ENCODE peak calls at places on chromosomes 12 and 14, in five cellular contexts. E is GM06990, H is left ventricle myocardium superior, T is SW 1271, U is NAMALWA. B is an unnamed sample.

GRCh38 chr12:62537544-62537943 is 70.9 kb downstream of the MON2 start:
- DNase-seq in E (no peak), H (no peak), T (peak; percentile 58), U (no peak), B (no peak)

GRCh38 chr12:103177624-103178023 is 220.2 kb downstream of the ASCL1 start:
- DNase-seq in E (no peak), H (no peak), T (no peak), U (no peak), B (no peak)

GRCh38 chr12:51721281-51721940 is 127.1 kb downstream of the FIGNL2 start:
- DNase-seq in E (peak; percentile 13), H (peak; percentile 60), T (no peak), U (no peak), B (no peak)

GRCh38 chr12:117100251-117100650 is 1.0 kb upstream of the TESC start:
- DNase-seq in E (no peak), H (no peak), T (no peak), U (peak; percentile 15), B (no peak)

GRCh38 chr12:62834406-62834805 is 100.5 kb downstream of the PPM1H start:
- DNase-seq in E (no peak), H (peak; percentile 68), T (no peak), U (no peak), B (no peak)

GRCh38 chr12:90682398-90682797 is 272.6 kb downstream of the CCER1 start:
- DNase-seq in E (no peak), H (no peak), T (no peak), U (no peak), B (no peak)

GRCh38 chr12:55927588-55928502 is at the start of gene PYM1:
- DNase-seq in E (peak; percentile 85), H (peak; percentile 82), T (peak; percentile 84), U (peak; percentile 92), B (peak; percentile 91)

GRCh38 chr12:45914090-45914489 is 76.3 kb downstream of the SCAF11 start:
- DNase-seq in E (no peak), H (no peak), T (peak; percentile 42), U (peak; percentile 69), B (no peak)

GRCh38 chr12:48997719-48998496 is 1.3 kb downstream of the DDN start:
- DNase-seq in E (peak; percentile 87), H (peak; percentile 45), T (no peak), U (peak; percentile 69), B (no peak)

GRCh38 chr12:95723693-95724384 is 66.7 kb downstream of the NTN4 start:
- DNase-seq in E (no peak), H (no peak), T (no peak), U (peak; percentile 49), B (no peak)

GRCh38 chr14:76919431-76919810 is 93.2 kb downstream of the LRRC74A start:
- DNase-seq in E (no peak), H (no peak), T (no peak), U (no peak), B (no peak)

GRCh38 chr12:99977550-99977949 is 7.2 kb downstream of the ANKS1B start:
- DNase-seq in E (no peak), H (no peak), T (no peak), U (no peak), B (no peak)

GRCh38 chr12:117968826-117969659 is at the start of gene KSR2:
- DNase-seq in E (peak; percentile 79), H (no peak), T (peak; percentile 27), U (peak; percentile 41), B (peak; percentile 19)

GRCh38 chr14:24171422-24172260 is at the start of gene REC8:
- DNase-seq in E (peak; percentile 95), H (peak; percentile 73), T (no peak), U (peak; percentile 98), B (peak; percentile 80)

GRCh38 chr12:11202811-11203210 is 16.1 kb upstream of the TAS2R42 start:
- DNase-seq in E (no peak), H (no peak), T (no peak), U (no peak), B (no peak)

GRCh38 chr12:93847517-93848452 is 170.6 kb downstream of the CRADD start:
- DNase-seq in E (peak; percentile 83), H (no peak), T (no peak), U (peak; percentile 85), B (peak; percentile 80)

GRCh38 chr14:70888681-70889175 is 18.5 kb upstream of the PCNX1 start:
- DNase-seq in E (no peak), H (no peak), T (no peak), U (no peak), B (no peak)

GRCh38 chr12:53279888-53280498 is 11.9 kb downstream of the ESPL1 start:
- DNase-seq in E (no peak), H (no peak), T (no peak), U (no peak), B (no peak)

GRCh38 chr14:65432361-65432948 is 19.9 kb downstream of the FUT8 start:
- DNase-seq in E (no peak), H (no peak), T (no peak), U (no peak), B (no peak)

GRCh38 chr12:102824218-102824835 is 92.7 kb downstream of the PAH start:
- DNase-seq in E (peak; percentile 20), H (peak; percentile 40), T (no peak), U (no peak), B (no peak)

GRCh38 chr12:129101404-129101803 is 248.1 kb downstream of the GLT1D1 start:
- DNase-seq in E (no peak), H (no peak), T (no peak), U (no peak), B (no peak)

GRCh38 chr14:105497671-105498429 is 6.8 kb downstream of the TEDC1 start:
- DNase-seq in E (peak; percentile 18), H (peak; percentile 19), T (no peak), U (no peak), B (no peak)

GRCh38 chr12:110966081-110966760 is 45.8 kb upstream of the MYL2 start:
- DNase-seq in E (no peak), H (no peak), T (no peak), U (no peak), B (no peak)

GRCh38 chr14:49865431-49865859 is 12.9 kb upstream of the NEMF start:
- DNase-seq in E (peak; percentile 39), H (peak; percentile 87), T (peak; percentile 73), U (peak; percentile 76), B (no peak)

GRCh38 chr12:1808798-1809480 is 11.4 kb upstream of the LRTM2 start:
- DNase-seq in E (no peak), H (peak; percentile 11), T (no peak), U (no peak), B (no peak)

GRCh38 chr14:81523016-81523415 is 10.6 kb downstream of the SEL1L start:
- DNase-seq in E (no peak), H (no peak), T (no peak), U (no peak), B (no peak)

GRCh38 chr12:79020106-79020505 is 155.5 kb downstream of the SYT1 start:
- DNase-seq in E (no peak), H (no peak), T (peak; percentile 2), U (no peak), B (no peak)

GRCh38 chr14:31025335-31026075 is at the start of gene AP4S1:
- DNase-seq in E (peak; percentile 63), H (peak; percentile 65), T (peak; percentile 62), U (peak; percentile 66), B (no peak)

GRCh38 chr14:67510836-67511235 is 22.3 kb upstream of the PLEKHH1 start:
- DNase-seq in E (no peak), H (no peak), T (no peak), U (no peak), B (no peak)

GRCh38 chr14:94115068-94115591 is 4.6 kb downstream of the IFI27 start:
- DNase-seq in E (no peak), H (no peak), T (no peak), U (no peak), B (no peak)

GRCh38 chr14:59093889-59094288 is 94.6 kb upstream of the DAAM1 start:
- DNase-seq in E (no peak), H (no peak), T (no peak), U (no peak), B (no peak)

GRCh38 chr12:112705037-112705632 is 86.4 kb upstream of the RPH3A start:
- DNase-seq in E (no peak), H (no peak), T (peak; percentile 26), U (no peak), B (no peak)

GRCh38 chr14:42911642-42912041 is 1305.0 kb downstream of the LRFN5 start:
- DNase-seq in E (no peak), H (no peak), T (peak; percentile 2), U (peak; percentile 0), B (no peak)

GRCh38 chr12:67966560-67966959 is 22.7 kb upstream of the IFNG-AS1 start:
- DNase-seq in E (no peak), H (no peak), T (no peak), U (peak; percentile 7), B (no peak)

GRCh38 chr12:25694072-25694471 is 141.0 kb upstream of the LMNTD1 start:
- DNase-seq in E (no peak), H (no peak), T (peak; percentile 48), U (no peak), B (no peak)

GRCh38 chr12:48972213-48973021 is 882 bp upstream of the WNT10B start:
- DNase-seq in E (no peak), H (no peak), T (no peak), U (no peak), B (no peak)

GRCh38 chr14:34604990-34605389 is 25.0 kb downstream of the SNX6 start:
- DNase-seq in E (no peak), H (no peak), T (no peak), U (no peak), B (no peak)

GRCh38 chr12:110421701-110422100 is 18.2 kb upstream of the ANAPC7 start:
- DNase-seq in E (no peak), H (no peak), T (no peak), U (no peak), B (no peak)

GRCh38 chr12:117090388-117090787 is 8.8 kb downstream of the TESC start:
- DNase-seq in E (no peak), H (no peak), T (no peak), U (no peak), B (no peak)

GRCh38 chr12:14860490-14860889 is 17.2 kb upstream of the ART4 start:
- DNase-seq in E (no peak), H (no peak), T (no peak), U (no peak), B (no peak)